ENCODE peak calls at places on chromosome 19, in four cellular contexts. T is breast epithelium, F is A549, P is endothelial cell of umbilical vein. S is an unnamed sample. For H3K9me3, the result is how much of the 10 kb centered on the place peaks cover.

GRCh38 chr19:45376045-45376724 is 5.8 kb upstream of the ERCC2 start:
- DNase-seq in T (no peak), F (peak), P (peak), S (no peak)

GRCh38 chr19:46970815-46971214 is 48.8 kb upstream of the NPAS1 start:
- DNase-seq in T (no peak), F (no peak), P (no peak), S (peak)

GRCh38 chr19:36514012-36514612 is 14.0 kb downstream of the ZNF260 start:
- DNase-seq in T (no peak), F (peak), P (no peak), S (no peak)

GRCh38 chr19:1252221-1252817 is 3.9 kb downstream of the MIDN start:
- DNase-seq in T (peak), F (peak), P (peak), S (peak)

GRCh38 chr19:35963514-35963913 is 27.3 kb downstream of the LRFN3 start:
- DNase-seq in T (no peak), F (peak), P (peak), S (no peak)

GRCh38 chr19:37977992-37978391 is 71.0 kb downstream of the SIPA1L3 start:
- DNase-seq in T (peak), F (no peak), P (peak), S (no peak)

GRCh38 chr19:43628646-43629326 is 9.4 kb upstream of the ZNF428 start:
- DNase-seq in T (no peak), F (no peak), P (no peak), S (no peak)

GRCh38 chr19:3593156-3593555 is 7.9 kb downstream of the GIPC3 start:
- DNase-seq in T (no peak), F (no peak), P (no peak), S (no peak)

GRCh38 chr19:13953021-13953531 is 767 bp downstream of the DCAF15 start:
- DNase-seq in T (no peak), F (peak), P (peak), S (no peak)

GRCh38 chr19:41746593-41747227 is 8.6 kb upstream of the CEACAM6 start:
- DNase-seq in T (no peak), F (peak), P (peak), S (no peak)

GRCh38 chr19:33052352-33052972 is 12.2 kb downstream of the RHPN2 start:
- DNase-seq in T (no peak), F (peak), P (no peak), S (no peak)

GRCh38 chr19:10518444-10519361 is 1.5 kb upstream of the S1PR5 start:
- DNase-seq in T (no peak), F (no peak), P (no peak), S (no peak)

GRCh38 chr19:42018503-42019193 is 24.6 kb upstream of the ATP1A3 start:
- DNase-seq in T (no peak), F (no peak), P (no peak), S (no peak)

GRCh38 chr19:3827306-3827705 is 41.1 kb upstream of the MATK start:
- DNase-seq in T (no peak), F (no peak), P (no peak), S (no peak)

GRCh38 chr19:5621311-5621944 is 1.1 kb downstream of the SAFB2 start:
- DNase-seq in T (no peak), F (no peak), P (peak), S (peak)

GRCh38 chr19:5800361-5801270 is 4.3 kb upstream of the NRTN start:
- DNase-seq in T (no peak), F (no peak), P (no peak), S (no peak)

GRCh38 chr19:49875801-49876421 is 1.2 kb downstream of the AKT1S1 start:
- DNase-seq in T (no peak), F (no peak), P (peak), S (peak)

DNA sequence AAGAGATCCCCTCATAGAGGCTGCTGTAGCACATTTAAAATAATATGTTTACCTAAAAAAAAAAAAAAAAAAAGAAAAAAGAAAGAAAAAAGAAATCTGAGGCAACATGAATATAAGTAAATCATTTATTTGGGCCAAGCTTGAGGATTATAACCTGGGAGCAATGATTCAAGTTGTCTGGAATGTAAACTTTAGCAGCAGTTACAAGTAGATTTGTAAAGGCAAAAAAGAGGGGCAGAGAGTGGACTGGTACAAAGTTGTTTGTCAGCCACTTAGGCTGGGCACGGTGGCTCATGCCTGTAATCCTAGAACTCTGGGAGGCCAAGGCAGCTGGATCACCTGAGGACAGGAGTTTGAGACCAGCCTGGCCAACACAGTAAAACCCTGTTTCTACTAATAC is 11.3 kb downstream of the ZNF43 start:
- DNase-seq in T (no peak), F (peak), P (no peak), S (no peak)
- H3K9me3 ChIP-seq in T (under half), F (under half), P (under half), S (under half)

DNA sequence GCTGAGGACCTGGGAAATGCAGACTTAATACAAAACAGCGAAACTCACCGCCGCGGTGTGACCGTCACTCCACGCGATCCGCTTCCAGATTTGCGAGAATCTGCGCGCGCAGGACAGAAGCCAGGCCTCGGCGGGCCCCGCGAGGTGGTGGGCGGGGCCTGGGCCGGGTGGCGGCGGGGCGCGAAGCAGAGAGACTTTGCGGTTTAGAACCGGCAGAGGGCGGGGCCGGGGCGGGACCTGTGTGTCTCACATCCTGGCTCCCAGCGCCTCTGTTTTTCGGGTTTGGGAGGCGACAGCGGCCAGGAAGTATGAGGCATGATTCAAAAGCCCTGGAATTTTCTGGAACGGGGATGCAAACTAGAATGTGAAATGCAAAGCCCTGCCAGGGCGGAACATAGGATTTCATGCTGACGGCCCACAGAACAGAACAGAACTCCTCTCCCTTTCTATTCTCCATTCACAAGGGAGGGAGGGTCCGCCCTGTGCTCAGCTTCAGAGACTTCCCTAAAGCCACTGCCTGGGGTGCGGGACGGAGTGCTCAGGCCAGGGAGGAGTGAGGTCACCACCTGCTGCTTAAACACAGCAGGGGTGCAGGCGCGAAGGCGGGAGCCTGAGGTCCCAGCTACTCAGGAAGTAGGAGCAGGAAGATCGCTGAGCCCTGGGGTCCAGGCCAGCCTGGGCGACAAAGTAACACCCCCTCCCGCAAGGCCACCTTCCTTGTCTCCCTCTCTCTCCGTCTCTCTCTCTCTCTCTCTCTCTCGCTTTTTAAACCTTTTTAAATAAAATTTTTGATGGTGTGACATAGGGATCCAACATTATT is 44.2 kb downstream of the ZNF611 start:
- DNase-seq in T (peak), F (no peak), P (peak), S (peak)
- TF ChIP-seq POLR2A in T (peak), F (no peak), P (peak), S (peak)

GRCh38 chr19:27529158-27529557 is 1683.8 kb downstream of the UQCRFS1 start:
- DNase-seq in T (no peak), F (no peak), P (no peak), S (no peak)
- H3K9me3 ChIP-seq in T (half or more), F (half or more), P (under half), S (under half)

GRCh38 chr19:8490873-8491272 is 11.6 kb downstream of the PRAM1 start:
- DNase-seq in T (no peak), F (no peak), P (no peak), S (no peak)
- TF ChIP-seq POLR2A in T (no peak), F (no peak), P (no peak), S (no peak)

GRCh38 chr19:30090476-30090875 is 148.4 kb downstream of the URI1 start:
- DNase-seq in T (no peak), F (no peak), P (no peak), S (no peak)

GRCh38 chr19:30089086-30089665 is 147.1 kb downstream of the URI1 start:
- DNase-seq in T (no peak), F (no peak), P (no peak), S (no peak)

GRCh38 chr19:30091456-30091855 is 149.4 kb downstream of the URI1 start:
- DNase-seq in T (no peak), F (no peak), P (no peak), S (no peak)

GRCh38 chr19:30091856-30092255 is 149.8 kb downstream of the URI1 start:
- DNase-seq in T (no peak), F (no peak), P (no peak), S (no peak)

DNA sequence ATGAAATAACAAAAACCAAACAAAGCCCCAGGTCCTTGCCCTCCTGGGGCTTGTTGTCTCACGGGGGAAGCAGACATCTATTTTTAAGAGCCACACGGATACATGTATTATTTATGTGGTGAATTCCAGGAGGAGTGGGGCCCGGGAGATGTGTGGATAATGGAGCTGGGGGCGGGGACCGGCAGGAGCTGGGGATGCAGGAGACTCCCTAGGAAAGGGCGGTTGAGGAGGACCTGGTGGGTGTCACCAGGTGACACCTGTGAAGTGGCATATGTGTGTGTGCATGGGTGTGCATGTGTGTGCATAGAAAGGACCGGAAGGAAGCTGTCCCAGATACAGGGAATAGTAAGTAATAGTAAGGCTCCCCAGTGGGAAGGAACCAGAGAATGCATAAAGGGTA is 148.9 kb downstream of the URI1 start:
- DNase-seq in T (no peak), F (no peak), P (no peak), S (no peak)
- H3K9me3 ChIP-seq in T (under half), F (under half), P (under half), S (under half)

DNA sequence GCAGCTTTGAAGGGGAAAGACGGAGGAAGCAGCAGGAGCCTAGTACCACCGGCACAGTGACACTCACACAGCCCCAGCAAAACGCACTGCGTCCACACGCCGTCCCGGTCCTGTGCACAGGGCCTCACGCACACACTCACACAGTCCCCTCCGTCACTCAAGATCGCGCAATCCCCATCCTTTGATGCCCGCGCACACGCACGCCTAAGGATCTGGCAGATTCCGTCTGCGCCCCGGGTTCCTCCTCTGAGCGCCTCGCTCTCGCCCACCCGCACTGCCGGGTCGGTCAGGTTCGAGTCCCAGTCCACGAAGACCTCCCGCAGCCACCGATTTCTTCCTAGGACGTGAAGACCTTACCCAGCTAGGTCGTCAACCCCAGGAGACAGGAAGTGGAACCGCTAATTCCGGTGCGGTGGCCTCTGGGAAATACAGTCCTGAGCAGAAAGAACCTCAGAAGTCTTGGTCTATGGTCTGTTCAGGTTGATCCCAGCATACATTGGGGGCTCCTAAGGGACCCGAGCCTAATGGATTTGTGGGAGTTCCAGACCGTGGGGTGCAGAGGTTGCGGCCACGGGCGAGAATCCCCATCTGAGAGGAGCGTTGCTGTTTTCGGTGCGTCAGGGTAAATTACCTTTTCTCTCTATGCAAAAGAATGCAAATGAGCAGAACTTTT is at the start of gene ZNF780B:
- DNase-seq in T (peak), F (peak), P (peak), S (peak)
- TF ChIP-seq POLR2A in T (no peak), F (peak), P (no peak), S (no peak)

S was measured in gastrocnemius medialis.